ENCODE peak calls at places on chromosomes 11 and 22, in six cellular contexts. L, X, M, E, I and W are unnamed samples.

GRCh38 chr11:128299132-128299726 is 288.1 kb downstream of the ETS1 start:
- DNase-seq in L (no peak), X (no peak), M (no peak), E (peak), I (no peak), W (no peak)

GRCh38 chr11:13862845-13863392 is 99.6 kb upstream of the SPON1 start:
- DNase-seq in L (no peak), X (no peak), M (no peak), E (no peak), I (no peak), W (no peak)

GRCh38 chr22:44620129-44620840 is 81.7 kb upstream of the PRR5 start:
- DNase-seq in L (peak), X (peak), M (peak), E (peak), I (peak), W (peak)

GRCh38 chr11:120867988-120868387 is 155.9 kb upstream of the TBCEL start:
- DNase-seq in L (no peak), X (no peak), M (no peak), E (no peak), I (no peak), W (no peak)

GRCh38 chr11:73263640-73264039 is 8.5 kb upstream of the P2RY6 start:
- DNase-seq in L (no peak), X (no peak), M (no peak), E (no peak), I (no peak), W (no peak)

GRCh38 chr11:96279018-96279417 is 64.0 kb downstream of the MAML2 start:
- DNase-seq in L (no peak), X (no peak), M (no peak), E (no peak), I (no peak), W (no peak)

GRCh38 chr11:117197516-117198456 is 1.4 kb upstream of the TAGLN start:
- DNase-seq in L (no peak), X (no peak), M (peak), E (peak), I (no peak), W (no peak)

GRCh38 chr11:64340671-64341335 is 799 bp downstream of the CCDC88B start:
- DNase-seq in L (peak), X (no peak), M (peak), E (no peak), I (no peak), W (no peak)

GRCh38 chr11:126879516-126879915 is 121.1 kb downstream of the KIRREL3 start:
- DNase-seq in L (no peak), X (no peak), M (no peak), E (no peak), I (no peak), W (no peak)

GRCh38 chr22:23767673-23768548 is at the start of gene CHCHD10:
- DNase-seq in L (peak), X (peak), M (peak), E (peak), I (peak), W (no peak)

GRCh38 chr11:2272241-2272945 is 2.0 kb upstream of the ASCL2 start:
- DNase-seq in L (peak), X (no peak), M (no peak), E (no peak), I (no peak), W (no peak)

GRCh38 chr11:31870609-31871309 is 59.6 kb upstream of the PAX6 start:
- DNase-seq in L (no peak), X (no peak), M (peak), E (peak), I (no peak), W (peak)

GRCh38 chr22:21996175-21996574 is 13.6 kb upstream of the TOP3B start:
- DNase-seq in L (no peak), X (no peak), M (no peak), E (no peak), I (no peak), W (no peak)

GRCh38 chr11:2690596-2691354 is 9.0 kb downstream of the KCNQ1OT1 start:
- DNase-seq in L (no peak), X (no peak), M (no peak), E (no peak), I (no peak), W (no peak)

GRCh38 chr11:109320595-109320994 is 101.4 kb upstream of the C11orf87 start:
- DNase-seq in L (no peak), X (no peak), M (no peak), E (peak), I (no peak), W (peak)

GRCh38 chr11:30392221-30392784 is 69.4 kb downstream of the ARL14EP start:
- DNase-seq in L (no peak), X (no peak), M (no peak), E (peak), I (no peak), W (no peak)

GRCh38 chr22:30717331-30717921 is 22.8 kb downstream of the OSBP2 start:
- DNase-seq in L (no peak), X (no peak), M (no peak), E (peak), I (no peak), W (no peak)

GRCh38 chr11:65547446-65548125 is 10.6 kb downstream of the LTBP3 start:
- DNase-seq in L (no peak), X (no peak), M (no peak), E (no peak), I (no peak), W (no peak)

GRCh38 chr22:32796865-32797573 is 4.5 kb upstream of the TIMP3 start:
- DNase-seq in L (peak), X (peak), M (peak), E (peak), I (peak), W (peak)

GRCh38 chr22:38572065-38572464 is 2.1 kb upstream of the DMC1 start:
- DNase-seq in L (no peak), X (no peak), M (peak), E (peak), I (peak), W (peak)

GRCh38 chr11:67027943-67028542 is 5.1 kb downstream of the SYT12 start:
- DNase-seq in L (no peak), X (no peak), M (no peak), E (no peak), I (no peak), W (no peak)

GRCh38 chr11:119316729-119317591 is at the start of gene MCAM:
- DNase-seq in L (peak), X (no peak), M (peak), E (peak), I (no peak), W (no peak)

GRCh38 chr11:65432686-65433582 is 10.3 kb downstream of the NEAT1 start:
- DNase-seq in L (no peak), X (no peak), M (no peak), E (peak), I (no peak), W (no peak)

GRCh38 chr11:113806403-113806802 is 26.8 kb downstream of the CLDN25 start:
- DNase-seq in L (no peak), X (no peak), M (peak), E (peak), I (no peak), W (peak)

GRCh38 chr11:35676611-35676965 is 14.0 kb downstream of the TRIM44 start:
- DNase-seq in L (no peak), X (no peak), M (no peak), E (no peak), I (no peak), W (no peak)
- H3K4me3 ChIP-seq in L (no peak), X (no peak), M (no peak), E (no peak), I (no peak), W (no peak)

GRCh38 chr11:7449196-7449840 is 36.0 kb upstream of the OLFML1 start:
- DNase-seq in L (no peak), X (no peak), M (no peak), E (no peak), I (no peak), W (no peak)

GRCh38 chr11:7449841-7450214 is 35.5 kb upstream of the OLFML1 start:
- DNase-seq in L (no peak), X (no peak), M (no peak), E (no peak), I (no peak), W (no peak)

GRCh38 chr11:7451520-7451919 is 33.8 kb upstream of the OLFML1 start:
- DNase-seq in L (no peak), X (no peak), M (no peak), E (no peak), I (no peak), W (no peak)

GRCh38 chr11:7450836-7451235 is 34.5 kb upstream of the OLFML1 start:
- DNase-seq in L (no peak), X (no peak), M (no peak), E (no peak), I (no peak), W (no peak)

DNA sequence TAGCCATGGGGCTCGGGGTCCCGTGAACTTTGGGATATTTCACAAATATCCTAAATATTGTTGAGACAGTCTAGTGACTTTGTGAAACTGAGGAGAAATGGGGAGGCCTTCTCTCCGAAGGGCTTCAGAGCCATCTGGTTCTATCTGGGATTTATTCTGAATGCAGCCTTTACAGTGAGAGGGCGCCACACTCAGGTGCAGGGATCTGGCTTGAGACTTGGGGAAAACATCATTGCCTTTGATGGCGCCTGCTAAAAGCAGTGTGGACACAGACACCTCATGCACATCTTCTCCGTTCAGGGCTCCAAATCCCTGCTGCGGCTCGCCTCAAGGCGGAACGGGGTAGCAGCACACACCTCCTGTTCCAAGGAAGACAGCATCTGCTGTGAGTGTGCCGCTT is 37.2 kb upstream of the OLFML1 start:
- DNase-seq in L (no peak), X (no peak), M (peak), E (no peak), I (no peak), W (no peak)
- TF ChIP-seq CTCF in L (no peak), X (no peak), M (peak), E (no peak), I (no peak), W (no peak)

DNA sequence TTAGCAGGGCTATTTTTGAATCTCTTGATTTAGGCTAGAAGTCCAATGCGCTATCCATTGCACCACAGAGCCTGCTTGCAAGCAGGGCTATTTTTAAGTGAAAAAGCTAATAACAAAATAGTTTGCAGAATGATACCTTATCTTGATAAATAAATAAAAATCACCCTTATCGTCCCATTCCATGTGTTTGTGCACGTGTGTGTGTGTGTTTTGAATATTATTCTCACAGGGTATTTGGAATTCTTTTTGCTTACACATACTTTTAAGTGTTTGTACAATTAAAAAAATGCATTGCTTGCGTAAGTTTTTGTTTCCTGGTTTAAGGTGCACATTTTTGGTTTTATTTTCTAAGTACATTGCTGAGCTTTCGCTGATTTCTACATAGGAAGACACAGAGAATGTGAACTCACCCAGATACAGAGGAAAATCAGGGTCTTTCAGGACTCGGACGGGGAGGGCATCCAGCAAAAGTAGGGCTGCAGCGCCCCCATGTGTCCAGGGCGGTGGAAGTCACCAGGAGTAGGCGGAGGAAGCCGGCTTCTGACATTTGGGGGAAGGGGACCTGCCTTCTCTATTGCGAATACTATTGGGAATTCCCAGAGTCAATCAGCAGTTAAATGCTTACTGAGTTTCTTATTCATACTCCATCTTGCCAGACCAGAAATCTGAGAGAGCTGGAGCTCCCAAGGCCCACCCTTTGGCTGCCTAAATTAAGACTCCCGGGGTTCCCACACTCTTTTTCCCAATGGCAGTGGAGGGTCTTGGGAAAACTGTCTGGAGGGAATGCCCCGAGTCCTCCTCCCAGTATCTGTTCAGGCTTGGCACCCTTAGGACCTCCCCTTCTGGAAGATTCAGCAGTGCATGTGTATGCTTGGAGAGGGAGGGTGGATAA is 27.2 kb downstream of the SLC1A2 start:
- DNase-seq in L (peak), X (peak), M (peak), E (peak), I (peak), W (peak)
- H3K4me3 ChIP-seq in L (no peak), X (peak), M (no peak), E (no peak), I (no peak), W (no peak)

GRCh38 chr22:26939466-26939865 is 282.1 kb downstream of the MIAT start:
- DNase-seq in L (no peak), X (no peak), M (no peak), E (no peak), I (no peak), W (no peak)

GRCh38 chr22:26942301-26942927 is 285.0 kb downstream of the MIAT start:
- DNase-seq in L (no peak), X (no peak), M (peak), E (no peak), I (no peak), W (no peak)

DNA sequence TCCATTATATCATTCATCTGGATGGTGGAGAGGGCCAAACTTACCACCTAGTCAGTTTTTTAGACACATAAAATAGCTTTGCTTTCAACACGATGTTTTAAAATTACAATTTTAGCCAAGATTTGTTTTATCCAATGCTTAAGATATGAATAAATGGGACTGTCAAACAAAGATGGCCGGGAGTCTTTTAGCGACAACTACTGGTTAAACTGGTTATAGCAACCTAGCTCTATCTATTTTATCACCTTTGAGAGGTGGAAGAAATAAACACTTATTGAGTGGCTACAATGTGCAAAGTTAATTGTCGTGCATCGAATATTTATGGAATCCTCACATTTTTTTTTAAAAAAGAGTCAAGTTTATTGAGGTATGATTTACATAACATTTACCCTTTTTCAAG is 279.8 kb downstream of the MIAT start:
- DNase-seq in L (no peak), X (no peak), M (no peak), E (no peak), I (no peak), W (no peak)
- TF ChIP-seq CTCF in L (no peak), X (no peak), M (no peak), E (no peak), I (no peak), W (no peak)

DNA sequence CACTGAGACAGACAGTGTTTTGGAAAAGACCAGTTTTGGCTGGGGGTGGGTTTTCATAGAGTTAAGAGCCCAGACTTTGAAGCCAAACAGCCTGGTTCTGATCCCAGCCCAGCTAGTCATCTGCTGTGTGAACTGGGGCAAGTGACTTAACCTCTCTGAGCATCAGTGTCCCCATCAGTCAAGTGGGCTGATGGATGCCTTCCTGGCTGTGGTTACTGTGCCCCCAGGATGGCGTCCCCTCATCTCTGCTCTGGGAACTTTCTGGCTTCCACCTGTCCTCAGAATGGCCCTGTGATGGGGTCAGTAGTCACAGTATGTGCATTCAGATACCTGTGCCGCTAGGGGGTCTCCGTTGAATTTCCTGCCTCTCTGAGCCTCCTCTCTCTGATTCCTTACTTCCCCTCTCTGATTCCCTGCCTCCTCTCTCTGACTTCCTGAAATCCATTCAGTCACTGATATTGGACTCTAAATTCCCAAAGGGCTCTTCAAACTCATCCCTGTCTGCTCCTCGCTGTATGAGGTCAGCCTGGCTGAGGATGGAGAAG is 2.4 kb downstream of the RASD2 start:
- DNase-seq in L (no peak), X (no peak), M (no peak), E (no peak), I (no peak), W (no peak)
- H3K4me3 ChIP-seq in L (no peak), X (peak), M (no peak), E (no peak), I (peak), W (no peak)

DNA sequence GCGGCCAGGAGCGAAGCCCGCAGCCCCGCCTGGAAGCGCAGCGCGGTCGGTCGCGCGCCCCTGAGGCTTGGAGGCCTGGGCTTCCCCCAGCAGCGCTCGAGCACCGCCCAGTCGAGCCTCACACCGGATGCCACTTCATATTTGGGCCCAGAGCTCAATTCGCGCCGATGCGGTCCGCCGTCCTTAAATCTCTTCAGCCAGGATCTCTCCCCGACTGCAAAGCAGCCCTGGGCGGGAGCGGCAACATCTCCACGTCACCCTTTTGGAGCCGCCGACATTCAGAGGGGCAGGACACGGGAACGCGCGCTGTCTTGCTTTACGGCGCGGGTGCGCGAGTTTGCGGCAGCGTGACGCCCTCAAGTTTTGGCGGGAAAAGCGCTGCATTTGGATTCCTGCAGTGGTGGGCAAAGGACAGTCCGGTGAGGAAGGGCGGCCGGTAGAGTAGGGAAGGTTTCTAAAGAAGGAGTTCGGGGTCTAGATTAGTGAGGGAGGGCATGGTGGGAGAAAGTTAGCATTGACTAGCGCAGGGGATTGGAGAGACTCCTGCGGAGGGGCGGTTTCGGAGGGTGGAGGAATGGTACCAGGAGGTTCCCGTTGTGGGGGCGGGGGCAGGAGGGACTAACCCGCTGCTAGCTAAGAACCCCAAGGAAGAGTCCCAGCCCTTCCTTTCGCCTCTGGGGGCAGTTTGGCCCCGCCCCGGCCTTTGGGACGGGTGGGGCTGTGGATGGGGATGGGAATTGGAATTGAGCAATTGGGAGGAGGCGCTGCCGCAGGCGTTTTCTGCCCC is 824 bp downstream of the CHEK1 start:
- DNase-seq in L (peak), X (peak), M (peak), E (peak), I (peak), W (peak)
- TF ChIP-seq CTCF in L (no peak), X (no peak), M (no peak), E (no peak), I (no peak), W (no peak)

GRCh38 chr11:104705475-104706195 is 192.6 kb downstream of the CASP12 start:
- DNase-seq in L (no peak), X (no peak), M (no peak), E (peak), I (no peak), W (peak)
- H3K4me3 ChIP-seq in L (no peak), X (no peak), M (no peak), E (no peak), I (no peak), W (no peak)

GRCh38 chr11:102268083-102268984 is 49.0 kb upstream of the BIRC3 start:
- DNase-seq in L (peak), X (peak), M (peak), E (peak), I (peak), W (no peak)
- TF ChIP-seq CTCF in L (peak), X (peak), M (peak), E (peak), I (no peak), W (peak)

GRCh38 chr11:130859896-130860295 is 56.4 kb downstream of the SNX19 start:
- DNase-seq in L (no peak), X (no peak), M (no peak), E (no peak), I (no peak), W (no peak)

GRCh38 chr11:130865772-130866114 is 50.5 kb downstream of the SNX19 start:
- DNase-seq in L (no peak), X (no peak), M (no peak), E (no peak), I (no peak), W (no peak)

GRCh38 chr11:130861283-130861682 is 55.0 kb downstream of the SNX19 start:
- DNase-seq in L (no peak), X (no peak), M (no peak), E (no peak), I (no peak), W (no peak)

GRCh38 chr11:130865091-130865771 is 51.0 kb downstream of the SNX19 start:
- DNase-seq in L (no peak), X (no peak), M (peak), E (no peak), I (no peak), W (no peak)

GRCh38 chr11:130861902-130862552 is 54.3 kb downstream of the SNX19 start:
- DNase-seq in L (peak), X (peak), M (peak), E (peak), I (peak), W (peak)
- H3K4me3 ChIP-seq in L (no peak), X (peak), M (no peak), E (peak), I (peak), W (no peak)

DNA sequence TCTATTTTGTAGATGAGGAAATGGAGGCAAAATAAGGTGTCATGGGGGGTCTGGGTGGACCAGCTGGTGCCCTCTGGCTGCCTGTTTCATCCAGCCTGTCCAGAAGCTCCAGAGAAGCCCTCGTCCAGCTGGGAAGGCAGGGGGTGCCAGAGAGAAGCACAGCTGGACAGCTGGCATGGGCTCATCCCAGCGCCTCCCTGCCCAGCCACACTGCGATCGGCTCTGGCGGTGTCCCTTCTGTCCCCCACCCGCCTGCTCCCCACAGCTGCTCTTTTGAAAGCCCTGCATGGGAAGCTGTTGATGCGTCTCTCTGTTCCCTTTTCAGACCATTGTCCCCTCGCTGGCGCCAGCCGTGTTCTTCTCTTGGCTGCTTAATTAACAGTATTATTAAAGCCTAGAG is 86.5 kb downstream of the MN1 start:
- DNase-seq in L (no peak), X (no peak), M (peak), E (peak), I (peak), W (no peak)
- TF ChIP-seq CTCF in L (no peak), X (no peak), M (peak), E (peak), I (peak), W (peak)